ENCODE peak calls at places on chromosome 15, in eight cellular contexts. Y is NCI-H1092 treated with DMSO at 0.1 percent for 48 hours; H is stimulated activated CD8-positive, alpha-beta memory T cell treated with anti-CD3 and anti-CD28 coated beads, Interleukin-7, amount 100 ng/mL, for 4 hours; G is NCI-H446 treated with DMSO at 0.1 percent for 48 hours; F is stimulated activated naive CD8-positive, alpha-beta T cell treated with anti-CD3 and anti-CD28 coated beads, Interleukin-15, amount 100 ng/mL, for 72 hours; Z is mesendoderm; Q is activated T-cell treated with anti-CD3 and anti-CD28 coated beads for 24 hours; P is endothelial cell. S is an unnamed sample.
A peak's percentile ranks its signal among the peaks of the same experiment; 100 is the strongest.

GRCh38 chr15:88262064-88262463 is 5.5 kb upstream of the NTRK3 start:
- DNase-seq in Y (no peak), H (no peak), G (no peak), F (no peak), Z (peak; percentile 57), Q (no peak), P (no peak), S (no peak)

GRCh38 chr15:91380114-91380513 is 280.1 kb downstream of the SV2B start:
- DNase-seq in Y (no peak), H (no peak), G (no peak), F (no peak), Z (no peak), Q (no peak), P (no peak), S (no peak)

GRCh38 chr15:63094495-63094931 is 27.1 kb upstream of the LACTB start:
- DNase-seq in Y (no peak), H (no peak), G (no peak), F (no peak), Z (peak; percentile 59), Q (no peak), P (no peak), S (no peak)

GRCh38 chr15:83446904-83447708 is at the start of gene SH3GL3:
- DNase-seq in Y (peak; percentile 3), H (peak; percentile 10), G (peak; percentile 8), F (peak; percentile 63), Z (peak; percentile 96), Q (peak; percentile 39), P (peak; percentile 74), S (no peak)

GRCh38 chr15:101494251-101494796 is 4.8 kb upstream of the PCSK6 start:
- DNase-seq in Y (no peak), H (no peak), G (no peak), F (no peak), Z (no peak), Q (no peak), P (no peak), S (no peak)

GRCh38 chr15:66256692-66257091 is 3.1 kb upstream of the MEGF11 start:
- DNase-seq in Y (no peak), H (no peak), G (no peak), F (no peak), Z (no peak), Q (no peak), P (no peak), S (no peak)

GRCh38 chr15:81480645-81481053 is 106.6 kb upstream of the TMC3 start:
- DNase-seq in Y (peak; percentile 40), H (no peak), G (peak; percentile 60), F (peak; percentile 11), Z (peak; percentile 46), Q (peak; percentile 9), P (peak; percentile 65), S (no peak)

GRCh38 chr15:47720555-47720954 is 3.2 kb downstream of the SEMA6D start:
- DNase-seq in Y (no peak), H (no peak), G (peak; percentile 57), F (no peak), Z (no peak), Q (no peak), P (no peak), S (no peak)

GRCh38 chr15:63473999-63474809 is 30.2 kb upstream of the USP3 start:
- DNase-seq in Y (peak; percentile 92), H (peak; percentile 26), G (peak; percentile 67), F (peak; percentile 79), Z (peak; percentile 78), Q (peak; percentile 40), P (no peak), S (no peak)

GRCh38 chr15:64897345-64897985 is 14.2 kb upstream of the ANKDD1A start:
- DNase-seq in Y (no peak), H (no peak), G (no peak), F (no peak), Z (no peak), Q (no peak), P (no peak), S (no peak)

GRCh38 chr15:80605591-80606150 is 89.4 kb upstream of the ABHD17C start:
- DNase-seq in Y (no peak), H (no peak), G (no peak), F (no peak), Z (no peak), Q (no peak), P (no peak), S (no peak)

GRCh38 chr15:63040509-63040908 is 2.0 kb upstream of the TPM1 start:
- DNase-seq in Y (no peak), H (no peak), G (no peak), F (no peak), Z (peak; percentile 52), Q (no peak), P (no peak), S (no peak)